ENCODE peak calls at places on chromosomes 11 and 22, in four cellular contexts. D is AML-193, M is NCI-H1092 treated with DMSO at 0.1 percent for 48 hours, I is stomach. V is an unnamed sample.

GRCh38 chr11:27209562-27210005 is 153.4 kb downstream of the CCDC34 start:
- DNase-seq in D (no peak), M (peak; percentile 58), I (no peak), V (no peak)

GRCh38 chr11:95729462-95729861 is 60.1 kb downstream of the FAM76B start:
- DNase-seq in D (no peak), M (no peak), I (no peak), V (no peak)

GRCh38 chr11:61870429-61871039 is 20.8 kb downstream of the FADS3 start:
- DNase-seq in D (no peak), M (no peak), I (no peak), V (no peak)

GRCh38 chr11:81004576-81004975 is 1563.7 kb upstream of the TENM4 start:
- DNase-seq in D (no peak), M (no peak), I (no peak), V (no peak)

GRCh38 chr22:26476705-26477340 is 6.8 kb downstream of the HPS4 start:
- DNase-seq in D (peak; percentile 66), M (no peak), I (no peak), V (peak; percentile 82)

GRCh38 chr11:84847842-84848241 is 779.3 kb downstream of the DLG2 start:
- DNase-seq in D (no peak), M (no peak), I (no peak), V (no peak)

GRCh38 chr22:38869663-38870062 is 2.4 kb downstream of the CBX6 start:
- DNase-seq in D (no peak), M (no peak), I (no peak), V (no peak)

GRCh38 chr11:6132431-6132830 is 24.9 kb downstream of the OR56B4 start:
- DNase-seq in D (no peak), M (no peak), I (no peak), V (no peak)

GRCh38 chr22:31451709-31452571 is 37.7 kb downstream of the EIF4ENIF1 start:
- DNase-seq in D (peak; percentile 45), M (peak; percentile 3), I (no peak), V (no peak)

GRCh38 chr11:64796047-64796756 is 6.8 kb downstream of the MAP4K2 start:
- DNase-seq in D (no peak), M (no peak), I (no peak), V (no peak)

GRCh38 chr22:30605449-30606110 is 1.4 kb upstream of the TCN2 start:
- DNase-seq in D (peak; percentile 59), M (peak; percentile 37), I (peak; percentile 63), V (no peak)

GRCh38 chr11:63918576-63919171 is 1.7 kb upstream of the RCOR2 start:
- DNase-seq in D (no peak), M (no peak), I (no peak), V (no peak)

V was measured in GF-D8.